ENCODE peak calls at places on chromosome 18, in nine cellular contexts. X is CD8-positive, alpha-beta memory T cell; O is GM12865; Q is tibial artery; I is RPMI7951; B is NAMALWA; D is GM04503; Y is activated T-cell treated with anti-CD3 and anti-CD28 coated beads, Interleukin-2, amount 50 U/mL, for 48 hours; F is activated CD8-positive, alpha-beta memory T cell treated with anti-CD3 and anti-CD28 coated beads for 1 hour. P is an unnamed sample.

GRCh38 chr18:47748093-47748796 is 182.2 kb downstream of the SMAD2 start:
- DNase-seq in X (no peak), F (no peak), B (no peak), Y (no peak), Q (no peak), O (no peak), D (no peak), I (no peak), P (no peak)

GRCh38 chr18:5970032-5970431 is 74.7 kb upstream of the TMEM200C start:
- DNase-seq in Q (no peak), I (peak), F (no peak), X (no peak), Y (no peak), B (no peak), D (no peak), O (no peak), P (no peak)

GRCh38 chr18:66222174-66222573 is 381.7 kb downstream of the CDH19 start:
- DNase-seq in Q (no peak), F (no peak), B (no peak), Y (no peak), D (no peak), O (no peak), I (no peak), X (no peak), P (no peak)

GRCh38 chr18:31598021-31598805 is 6.5 kb downstream of the TTR start:
- DNase-seq in Q (no peak), I (no peak), Y (no peak), D (peak), O (no peak), B (no peak), F (no peak), X (no peak), P (no peak)

GRCh38 chr18:67818432-67818831 is 301.9 kb upstream of the DSEL start:
- DNase-seq in X (no peak), Q (no peak), B (no peak), F (no peak), D (no peak), O (no peak), I (no peak), Y (no peak), P (no peak)

GRCh38 chr18:13035249-13035914 is 44.2 kb downstream of the CEP192 start:
- DNase-seq in I (peak), D (no peak), Q (no peak), F (no peak), Y (no peak), X (no peak), B (no peak), O (no peak), P (no peak)

GRCh38 chr18:29271496-29271895 is 1094.6 kb upstream of the CDH2 start:
- DNase-seq in D (peak), O (no peak), B (no peak), F (no peak), Y (no peak), Q (no peak), I (peak), X (no peak), P (no peak)

GRCh38 chr18:43961713-43962112 is 684.4 kb upstream of the SYT4 start:
- DNase-seq in Y (no peak), B (peak), X (no peak), F (no peak), O (no peak), I (no peak), Q (no peak), D (no peak), P (no peak)

GRCh38 chr18:29488617-29489016 is 1311.7 kb upstream of the CDH2 start:
- DNase-seq in B (no peak), Y (no peak), F (no peak), I (no peak), O (no peak), Q (no peak), X (no peak), D (no peak), P (no peak)

GRCh38 chr18:23650963-23651927 is 11.5 kb downstream of the ANKRD29 start:
- DNase-seq in D (peak), O (no peak), F (no peak), I (peak), Y (no peak), B (no peak), Q (no peak), X (no peak), P (no peak)

GRCh38 chr18:73942956-73943355 is 204.7 kb downstream of the FBXO15 start:
- DNase-seq in Y (no peak), X (no peak), B (no peak), O (no peak), F (no peak), D (no peak), Q (no peak), I (no peak), P (no peak)

GRCh38 chr18:49081511-49082146 is 130.9 kb upstream of the SMAD7 start:
- DNase-seq in Q (no peak), Y (no peak), X (no peak), D (no peak), F (no peak), B (no peak), O (peak), I (peak), P (no peak)

GRCh38 chr18:22703883-22704626 is 229.1 kb upstream of the RBBP8 start:
- DNase-seq in Y (no peak), D (no peak), I (peak), O (peak), F (no peak), B (peak), X (no peak), Q (no peak), P (no peak)

GRCh38 chr18:56988022-56988421 is 158.9 kb upstream of the BOD1L2 start:
- DNase-seq in B (no peak), X (no peak), O (no peak), D (no peak), F (no peak), I (no peak), Y (no peak), Q (no peak), P (no peak)

P was measured in hypothalamus.